ENCODE peak calls at places on chromosome X, in ten cellular contexts. One of them, this sample, is unnamed.

GRCh38 chrX:119374736-119375135 is 24.4 kb upstream of the SLC25A43 start:
- DNase-seq in brain pericyte: no peak
- DNase-seq in HepG2: no peak
- DNase-seq in heart left ventricle: no peak
- DNase-seq in activated effector memory CD4-positive, alpha-beta T cell treated with Interleukin-2 at 50 U/mL for 16 hours: no peak
- DNase-seq in gastrocnemius medialis: no peak
- DNase-seq in effector CD4-positive, alpha-beta T cell: no peak
- DNase-seq in HFFc6: peak; percentile 50
- DNase-seq in NCI-H510A treated with DMSO at 0.1 percent for 48 hours: no peak
- DNase-seq in HCT116: no peak
- DNase-seq in this sample: no peak

GRCh38 chrX:153764786-153765137 is 713 bp downstream of the PLXNB3 start:
- DNase-seq in brain pericyte: no peak
- DNase-seq in HepG2: peak; percentile 20
- DNase-seq in heart left ventricle: no peak
- DNase-seq in activated effector memory CD4-positive, alpha-beta T cell treated with Interleukin-2 at 50 U/mL for 16 hours: no peak
- DNase-seq in gastrocnemius medialis: no peak
- DNase-seq in effector CD4-positive, alpha-beta T cell: no peak
- DNase-seq in HFFc6: no peak
- DNase-seq in NCI-H510A treated with DMSO at 0.1 percent for 48 hours: no peak
- DNase-seq in HCT116: no peak
- DNase-seq in this sample: no peak

GRCh38 chrX:141405878-141406492 is 163.7 kb upstream of the SPANXC start:
- DNase-seq in brain pericyte: peak; percentile 12
- DNase-seq in HepG2: no peak
- DNase-seq in heart left ventricle: no peak
- DNase-seq in activated effector memory CD4-positive, alpha-beta T cell treated with Interleukin-2 at 50 U/mL for 16 hours: no peak
- DNase-seq in gastrocnemius medialis: no peak
- DNase-seq in effector CD4-positive, alpha-beta T cell: no peak
- DNase-seq in HFFc6: peak; percentile 76
- DNase-seq in NCI-H510A treated with DMSO at 0.1 percent for 48 hours: no peak
- DNase-seq in HCT116: no peak
- DNase-seq in this sample: no peak

GRCh38 chrX:47579537-47579936 is 2.7 kb upstream of the TIMP1 start:
- DNase-seq in brain pericyte: peak; percentile 26
- DNase-seq in HepG2: no peak
- DNase-seq in heart left ventricle: no peak
- DNase-seq in activated effector memory CD4-positive, alpha-beta T cell treated with Interleukin-2 at 50 U/mL for 16 hours: no peak
- DNase-seq in gastrocnemius medialis: no peak
- DNase-seq in effector CD4-positive, alpha-beta T cell: no peak
- DNase-seq in HFFc6: peak; percentile 40
- DNase-seq in NCI-H510A treated with DMSO at 0.1 percent for 48 hours: no peak
- DNase-seq in HCT116: no peak
- DNase-seq in this sample: no peak

GRCh38 chrX:65821721-65822496 is 154.5 kb downstream of the MSN start:
- DNase-seq in brain pericyte: no peak
- DNase-seq in HepG2: no peak
- DNase-seq in heart left ventricle: peak; percentile 37
- DNase-seq in activated effector memory CD4-positive, alpha-beta T cell treated with Interleukin-2 at 50 U/mL for 16 hours: peak; percentile 23
- DNase-seq in gastrocnemius medialis: no peak
- DNase-seq in effector CD4-positive, alpha-beta T cell: peak; percentile 4
- DNase-seq in HFFc6: no peak
- DNase-seq in NCI-H510A treated with DMSO at 0.1 percent for 48 hours: no peak
- DNase-seq in HCT116: no peak
- DNase-seq in this sample: peak; percentile 10

GRCh38 chrX:114582698-114583395 is 1.0 kb upstream of the HTR2C start:
- DNase-seq in brain pericyte: no peak
- DNase-seq in HepG2: no peak
- DNase-seq in heart left ventricle: no peak
- DNase-seq in activated effector memory CD4-positive, alpha-beta T cell treated with Interleukin-2 at 50 U/mL for 16 hours: no peak
- DNase-seq in gastrocnemius medialis: no peak
- DNase-seq in effector CD4-positive, alpha-beta T cell: no peak
- DNase-seq in HFFc6: no peak
- DNase-seq in NCI-H510A treated with DMSO at 0.1 percent for 48 hours: no peak
- DNase-seq in HCT116: no peak
- DNase-seq in this sample: no peak

GRCh38 chrX:40663880-40664630 is 16.7 kb upstream of the CXorf38 start:
- DNase-seq in brain pericyte: no peak
- DNase-seq in HepG2: no peak
- DNase-seq in heart left ventricle: peak; percentile 26
- DNase-seq in activated effector memory CD4-positive, alpha-beta T cell treated with Interleukin-2 at 50 U/mL for 16 hours: no peak
- DNase-seq in gastrocnemius medialis: peak; percentile 24
- DNase-seq in effector CD4-positive, alpha-beta T cell: no peak
- DNase-seq in HFFc6: peak; percentile 42
- DNase-seq in NCI-H510A treated with DMSO at 0.1 percent for 48 hours: no peak
- DNase-seq in HCT116: no peak
- DNase-seq in this sample: no peak

GRCh38 chrX:154321152-154321551 is 25.6 kb downstream of the TKTL1 start:
- DNase-seq in brain pericyte: no peak
- DNase-seq in HepG2: no peak
- DNase-seq in heart left ventricle: peak; percentile 4
- DNase-seq in activated effector memory CD4-positive, alpha-beta T cell treated with Interleukin-2 at 50 U/mL for 16 hours: no peak
- DNase-seq in gastrocnemius medialis: no peak
- DNase-seq in effector CD4-positive, alpha-beta T cell: no peak
- DNase-seq in HFFc6: no peak
- DNase-seq in NCI-H510A treated with DMSO at 0.1 percent for 48 hours: no peak
- DNase-seq in HCT116: no peak
- DNase-seq in this sample: no peak

GRCh38 chrX:102720237-102721168 is at the start of gene GPRASP3:
- DNase-seq in brain pericyte: peak; percentile 41
- DNase-seq in HepG2: no peak
- DNase-seq in heart left ventricle: peak; percentile 81
- DNase-seq in activated effector memory CD4-positive, alpha-beta T cell treated with Interleukin-2 at 50 U/mL for 16 hours: peak; percentile 46
- DNase-seq in gastrocnemius medialis: peak; percentile 75
- DNase-seq in effector CD4-positive, alpha-beta T cell: peak; percentile 62
- DNase-seq in HFFc6: no peak
- DNase-seq in NCI-H510A treated with DMSO at 0.1 percent for 48 hours: peak; percentile 46
- DNase-seq in HCT116: no peak
- DNase-seq in this sample: no peak

GRCh38 chrX:118038614-118039365 is 77.8 kb downstream of the KLHL13 start:
- DNase-seq in brain pericyte: no peak
- DNase-seq in HepG2: no peak
- DNase-seq in heart left ventricle: peak; percentile 39
- DNase-seq in activated effector memory CD4-positive, alpha-beta T cell treated with Interleukin-2 at 50 U/mL for 16 hours: no peak
- DNase-seq in gastrocnemius medialis: no peak
- DNase-seq in effector CD4-positive, alpha-beta T cell: no peak
- DNase-seq in HFFc6: no peak
- DNase-seq in NCI-H510A treated with DMSO at 0.1 percent for 48 hours: no peak
- DNase-seq in HCT116: no peak
- DNase-seq in this sample: no peak

GRCh38 chrX:77087529-77088169 is 359.5 kb upstream of the FGF16 start:
- DNase-seq in brain pericyte: peak; percentile 21
- DNase-seq in HepG2: peak; percentile 92
- DNase-seq in heart left ventricle: peak; percentile 34
- DNase-seq in activated effector memory CD4-positive, alpha-beta T cell treated with Interleukin-2 at 50 U/mL for 16 hours: no peak
- DNase-seq in gastrocnemius medialis: peak; percentile 26
- DNase-seq in effector CD4-positive, alpha-beta T cell: no peak
- DNase-seq in HFFc6: peak; percentile 13
- DNase-seq in NCI-H510A treated with DMSO at 0.1 percent for 48 hours: no peak
- DNase-seq in HCT116: no peak
- DNase-seq in this sample: no peak

GRCh38 chrX:38839944-38840343 is 38.7 kb downstream of the MID1IP1 start:
- DNase-seq in brain pericyte: no peak
- DNase-seq in HepG2: no peak
- DNase-seq in heart left ventricle: no peak
- DNase-seq in activated effector memory CD4-positive, alpha-beta T cell treated with Interleukin-2 at 50 U/mL for 16 hours: no peak
- DNase-seq in gastrocnemius medialis: no peak
- DNase-seq in effector CD4-positive, alpha-beta T cell: no peak
- DNase-seq in HFFc6: no peak
- DNase-seq in NCI-H510A treated with DMSO at 0.1 percent for 48 hours: no peak
- DNase-seq in HCT116: no peak
- DNase-seq in this sample: no peak

GRCh38 chrX:47174376-47174775 is 19.3 kb upstream of the UBA1 start:
- DNase-seq in brain pericyte: no peak
- DNase-seq in HepG2: no peak
- DNase-seq in heart left ventricle: peak; percentile 19
- DNase-seq in activated effector memory CD4-positive, alpha-beta T cell treated with Interleukin-2 at 50 U/mL for 16 hours: no peak
- DNase-seq in gastrocnemius medialis: no peak
- DNase-seq in effector CD4-positive, alpha-beta T cell: no peak
- DNase-seq in HFFc6: no peak
- DNase-seq in NCI-H510A treated with DMSO at 0.1 percent for 48 hours: no peak
- DNase-seq in HCT116: no peak
- DNase-seq in this sample: no peak

GRCh38 chrX:20265726-20266681 is 705 bp downstream of the RPS6KA3 start:
- DNase-seq in brain pericyte: no peak
- DNase-seq in HepG2: no peak
- DNase-seq in heart left ventricle: peak; percentile 32
- DNase-seq in activated effector memory CD4-positive, alpha-beta T cell treated with Interleukin-2 at 50 U/mL for 16 hours: no peak
- DNase-seq in gastrocnemius medialis: peak; percentile 22
- DNase-seq in effector CD4-positive, alpha-beta T cell: peak; percentile 12
- DNase-seq in HFFc6: peak; percentile 3
- DNase-seq in NCI-H510A treated with DMSO at 0.1 percent for 48 hours: no peak
- DNase-seq in HCT116: no peak
- DNase-seq in this sample: no peak

GRCh38 chrX:150926791-150927190 is 28.3 kb upstream of the CD99L2 start:
- DNase-seq in brain pericyte: no peak
- DNase-seq in HepG2: no peak
- DNase-seq in heart left ventricle: no peak
- DNase-seq in activated effector memory CD4-positive, alpha-beta T cell treated with Interleukin-2 at 50 U/mL for 16 hours: no peak
- DNase-seq in gastrocnemius medialis: no peak
- DNase-seq in effector CD4-positive, alpha-beta T cell: no peak
- DNase-seq in HFFc6: no peak
- DNase-seq in NCI-H510A treated with DMSO at 0.1 percent for 48 hours: no peak
- DNase-seq in HCT116: no peak
- DNase-seq in this sample: no peak

GRCh38 chrX:21952624-21953023 is 12.1 kb downstream of the SMS start:
- DNase-seq in brain pericyte: no peak
- DNase-seq in HepG2: no peak
- DNase-seq in heart left ventricle: no peak
- DNase-seq in activated effector memory CD4-positive, alpha-beta T cell treated with Interleukin-2 at 50 U/mL for 16 hours: no peak
- DNase-seq in gastrocnemius medialis: no peak
- DNase-seq in effector CD4-positive, alpha-beta T cell: no peak
- DNase-seq in HFFc6: no peak
- DNase-seq in NCI-H510A treated with DMSO at 0.1 percent for 48 hours: no peak
- DNase-seq in HCT116: no peak
- DNase-seq in this sample: no peak

GRCh38 chrX:116277391-116277790 is 106.8 kb downstream of the AGTR2 start:
- DNase-seq in brain pericyte: no peak
- DNase-seq in HepG2: no peak
- DNase-seq in heart left ventricle: no peak
- DNase-seq in activated effector memory CD4-positive, alpha-beta T cell treated with Interleukin-2 at 50 U/mL for 16 hours: no peak
- DNase-seq in gastrocnemius medialis: no peak
- DNase-seq in effector CD4-positive, alpha-beta T cell: no peak
- DNase-seq in HFFc6: no peak
- DNase-seq in NCI-H510A treated with DMSO at 0.1 percent for 48 hours: no peak
- DNase-seq in HCT116: no peak
- DNase-seq in this sample: no peak

GRCh38 chrX:77785400-77785745 is 643 bp downstream of the ATRX start:
- DNase-seq in brain pericyte: no peak
- DNase-seq in HepG2: no peak
- DNase-seq in heart left ventricle: no peak
- DNase-seq in activated effector memory CD4-positive, alpha-beta T cell treated with Interleukin-2 at 50 U/mL for 16 hours: no peak
- DNase-seq in gastrocnemius medialis: peak; percentile 12
- DNase-seq in effector CD4-positive, alpha-beta T cell: no peak
- DNase-seq in HFFc6: no peak
- DNase-seq in NCI-H510A treated with DMSO at 0.1 percent for 48 hours: peak; percentile 32
- DNase-seq in HCT116: no peak
- DNase-seq in this sample: no peak

GRCh38 chrX:151178746-151179145 is 2.4 kb downstream of the GPR50 start:
- DNase-seq in brain pericyte: no peak
- DNase-seq in HepG2: no peak
- DNase-seq in heart left ventricle: no peak
- DNase-seq in activated effector memory CD4-positive, alpha-beta T cell treated with Interleukin-2 at 50 U/mL for 16 hours: no peak
- DNase-seq in gastrocnemius medialis: no peak
- DNase-seq in effector CD4-positive, alpha-beta T cell: no peak
- DNase-seq in HFFc6: no peak
- DNase-seq in NCI-H510A treated with DMSO at 0.1 percent for 48 hours: no peak
- DNase-seq in HCT116: no peak
- DNase-seq in this sample: no peak

GRCh38 chrX:49995795-49996455 is 73.5 kb downstream of the CLCN5 start:
- DNase-seq in brain pericyte: no peak
- DNase-seq in HepG2: peak; percentile 1
- DNase-seq in heart left ventricle: no peak
- DNase-seq in activated effector memory CD4-positive, alpha-beta T cell treated with Interleukin-2 at 50 U/mL for 16 hours: no peak
- DNase-seq in gastrocnemius medialis: no peak
- DNase-seq in effector CD4-positive, alpha-beta T cell: no peak
- DNase-seq in HFFc6: peak; percentile 3
- DNase-seq in NCI-H510A treated with DMSO at 0.1 percent for 48 hours: no peak
- DNase-seq in HCT116: no peak
- DNase-seq in this sample: no peak

GRCh38 chrX:9337056-9337455 is 127.8 kb upstream of the TBL1X start:
- DNase-seq in brain pericyte: no peak
- DNase-seq in HepG2: no peak
- DNase-seq in heart left ventricle: peak; percentile 36
- DNase-seq in activated effector memory CD4-positive, alpha-beta T cell treated with Interleukin-2 at 50 U/mL for 16 hours: no peak
- DNase-seq in gastrocnemius medialis: no peak
- DNase-seq in effector CD4-positive, alpha-beta T cell: no peak
- DNase-seq in HFFc6: no peak
- DNase-seq in NCI-H510A treated with DMSO at 0.1 percent for 48 hours: no peak
- DNase-seq in HCT116: no peak
- DNase-seq in this sample: no peak

GRCh38 chrX:40539214-40540142 is 41.3 kb upstream of the ATP6AP2 start:
- DNase-seq in brain pericyte: no peak
- DNase-seq in HepG2: no peak
- DNase-seq in heart left ventricle: peak; percentile 49
- DNase-seq in activated effector memory CD4-positive, alpha-beta T cell treated with Interleukin-2 at 50 U/mL for 16 hours: peak; percentile 56
- DNase-seq in gastrocnemius medialis: peak; percentile 19
- DNase-seq in effector CD4-positive, alpha-beta T cell: peak; percentile 55
- DNase-seq in HFFc6: peak; percentile 24
- DNase-seq in NCI-H510A treated with DMSO at 0.1 percent for 48 hours: peak; percentile 34
- DNase-seq in HCT116: no peak
- DNase-seq in this sample: peak; percentile 71

GRCh38 chrX:119042040-119042439 is 30.8 kb upstream of the CT47C1 start:
- DNase-seq in brain pericyte: no peak
- DNase-seq in HepG2: no peak
- DNase-seq in heart left ventricle: no peak
- DNase-seq in activated effector memory CD4-positive, alpha-beta T cell treated with Interleukin-2 at 50 U/mL for 16 hours: no peak
- DNase-seq in gastrocnemius medialis: no peak
- DNase-seq in effector CD4-positive, alpha-beta T cell: no peak
- DNase-seq in HFFc6: no peak
- DNase-seq in NCI-H510A treated with DMSO at 0.1 percent for 48 hours: no peak
- DNase-seq in HCT116: no peak
- DNase-seq in this sample: no peak

GRCh38 chrX:12962041-12962504 is 12.8 kb upstream of the TMSB4X start:
- DNase-seq in brain pericyte: no peak
- DNase-seq in HepG2: no peak
- DNase-seq in heart left ventricle: no peak
- DNase-seq in activated effector memory CD4-positive, alpha-beta T cell treated with Interleukin-2 at 50 U/mL for 16 hours: no peak
- DNase-seq in gastrocnemius medialis: no peak
- DNase-seq in effector CD4-positive, alpha-beta T cell: no peak
- DNase-seq in HFFc6: no peak
- DNase-seq in NCI-H510A treated with DMSO at 0.1 percent for 48 hours: no peak
- DNase-seq in HCT116: no peak
- DNase-seq in this sample: peak; percentile 13

GRCh38 chrX:84453351-84454246 is 48.7 kb downstream of the HDX start:
- DNase-seq in brain pericyte: no peak
- DNase-seq in HepG2: no peak
- DNase-seq in heart left ventricle: peak; percentile 24
- DNase-seq in activated effector memory CD4-positive, alpha-beta T cell treated with Interleukin-2 at 50 U/mL for 16 hours: no peak
- DNase-seq in gastrocnemius medialis: no peak
- DNase-seq in effector CD4-positive, alpha-beta T cell: no peak
- DNase-seq in HFFc6: no peak
- DNase-seq in NCI-H510A treated with DMSO at 0.1 percent for 48 hours: no peak
- DNase-seq in HCT116: no peak
- DNase-seq in this sample: no peak

This sample was measured in AML-193.